ENCODE peak calls at places on chromosomes 2 and 18, in ten cellular contexts. G, J, O, U, L, H, D, R, X and S are unnamed samples.

GRCh38 chr2:224915126-224915525 is 127.1 kb downstream of the DOCK10 start:
- DNase-seq in U (no peak), X (no peak), D (no peak), J (no peak), R (no peak), O (no peak), G (no peak), L (no peak), H (no peak), S (no peak)

GRCh38 chr2:149225446-149225845 is 104.9 kb upstream of the LYPD6 start:
- DNase-seq in O (no peak), X (no peak), G (no peak), D (no peak), R (no peak), L (no peak), H (no peak), U (no peak), J (no peak), S (no peak)

GRCh38 chr2:217555075-217555876 is 447.5 kb downstream of the TNS1 start:
- DNase-seq in D (no peak), J (peak; percentile 73), G (no peak), O (no peak), R (peak; percentile 46), H (no peak), X (no peak), L (no peak), U (no peak), S (no peak)

GRCh38 chr2:224069172-224069571 is 30.1 kb upstream of the SERPINE2 start:
- DNase-seq in U (no peak), L (no peak), X (no peak), O (no peak), J (no peak), H (no peak), R (peak; percentile 56), D (no peak), G (no peak), S (no peak)

GRCh38 chr2:239965318-239965717 is 59.8 kb downstream of the NDUFA10 start:
- DNase-seq in H (no peak), U (no peak), O (no peak), J (peak; percentile 60), D (no peak), X (no peak), G (no peak), L (no peak), R (no peak), S (no peak)

GRCh38 chr18:49894827-49895226 is 81.5 kb upstream of the ACAA2 start:
- DNase-seq in D (peak; percentile 21), J (no peak), G (no peak), O (no peak), R (no peak), H (no peak), U (no peak), L (no peak), X (no peak), S (no peak)

GRCh38 chr2:129623783-129624182 is 355.7 kb upstream of the RAB6C start:
- DNase-seq in G (no peak), U (no peak), O (no peak), D (no peak), H (no peak), R (no peak), J (no peak), L (no peak), X (no peak), S (no peak)

GRCh38 chr2:33437297-33437696 is 39.2 kb upstream of the RASGRP3 start:
- DNase-seq in G (no peak), U (no peak), O (no peak), R (no peak), X (no peak), J (no peak), H (peak; percentile 27), D (no peak), L (no peak), S (no peak)

GRCh38 chr2:222228046-222228445 is 70.8 kb downstream of the PAX3 start:
- DNase-seq in R (no peak), H (no peak), X (no peak), G (no peak), L (no peak), O (no peak), U (no peak), D (no peak), J (no peak), S (no peak)

GRCh38 chr2:95315801-95316411 is 18.8 kb downstream of the KCNIP3 start:
- DNase-seq in H (peak; percentile 74), L (no peak), O (no peak), J (no peak), R (no peak), D (no peak), U (no peak), G (no peak), X (no peak), S (no peak)

GRCh38 chr2:105924932-105925331 is 180.2 kb downstream of the NCK2 start:
- DNase-seq in H (no peak), L (no peak), R (no peak), O (no peak), G (no peak), U (no peak), X (no peak), J (no peak), D (no peak), S (no peak)

GRCh38 chr2:65103013-65103720 is 26.7 kb downstream of the RAB1A start:
- DNase-seq in H (no peak), R (peak; percentile 77), G (no peak), O (no peak), D (peak; percentile 93), L (no peak), X (no peak), J (no peak), U (no peak), S (no peak)

GRCh38 chr2:166375205-166375735 is 474 bp downstream of the SCN9A start:
- DNase-seq in J (no peak), D (no peak), O (no peak), G (no peak), L (peak; percentile 46), R (peak; percentile 27), U (no peak), X (no peak), H (peak; percentile 0), S (peak; percentile 32)

DNA sequence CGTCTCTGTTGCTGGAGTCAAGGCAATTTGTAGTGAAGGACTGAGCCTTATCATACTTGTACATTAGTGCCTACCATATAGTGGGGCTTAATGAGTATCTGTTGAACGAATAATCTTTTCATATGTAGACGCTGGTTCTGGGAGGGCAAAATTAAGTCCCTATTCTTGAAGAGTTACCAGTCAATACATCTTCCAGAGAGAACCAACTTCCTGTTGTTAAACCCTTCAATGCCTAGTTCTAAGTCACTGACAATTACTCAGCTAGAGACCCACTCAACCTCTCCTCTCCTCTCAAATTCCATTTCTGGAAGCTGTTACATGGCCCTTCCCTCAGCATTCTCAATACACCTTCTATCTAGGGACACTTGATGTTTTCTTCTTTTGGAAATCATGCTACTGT is 1.1 kb upstream of the MOB4 start:
- DNase-seq in X (no peak), L (no peak), R (no peak), D (no peak), U (no peak), J (no peak), G (no peak), H (no peak), O (no peak), S (no peak)
- TF ChIP-seq POLR2A in X (no peak), L (no peak), R (no peak), D (no peak), U (no peak), J (no peak), G (no peak), H (no peak), O (no peak), S (no peak)

GRCh38 chr2:159774370-159774990 is 23.5 kb downstream of the CD302 start:
- DNase-seq in L (no peak), G (no peak), O (no peak), R (no peak), X (no peak), D (no peak), U (no peak), H (no peak), J (no peak), S (no peak)
- TF ChIP-seq POLR2A in L (no peak), G (no peak), O (no peak), R (no peak), X (no peak), D (no peak), U (no peak), H (no peak), J (no peak), S (no peak)

DNA sequence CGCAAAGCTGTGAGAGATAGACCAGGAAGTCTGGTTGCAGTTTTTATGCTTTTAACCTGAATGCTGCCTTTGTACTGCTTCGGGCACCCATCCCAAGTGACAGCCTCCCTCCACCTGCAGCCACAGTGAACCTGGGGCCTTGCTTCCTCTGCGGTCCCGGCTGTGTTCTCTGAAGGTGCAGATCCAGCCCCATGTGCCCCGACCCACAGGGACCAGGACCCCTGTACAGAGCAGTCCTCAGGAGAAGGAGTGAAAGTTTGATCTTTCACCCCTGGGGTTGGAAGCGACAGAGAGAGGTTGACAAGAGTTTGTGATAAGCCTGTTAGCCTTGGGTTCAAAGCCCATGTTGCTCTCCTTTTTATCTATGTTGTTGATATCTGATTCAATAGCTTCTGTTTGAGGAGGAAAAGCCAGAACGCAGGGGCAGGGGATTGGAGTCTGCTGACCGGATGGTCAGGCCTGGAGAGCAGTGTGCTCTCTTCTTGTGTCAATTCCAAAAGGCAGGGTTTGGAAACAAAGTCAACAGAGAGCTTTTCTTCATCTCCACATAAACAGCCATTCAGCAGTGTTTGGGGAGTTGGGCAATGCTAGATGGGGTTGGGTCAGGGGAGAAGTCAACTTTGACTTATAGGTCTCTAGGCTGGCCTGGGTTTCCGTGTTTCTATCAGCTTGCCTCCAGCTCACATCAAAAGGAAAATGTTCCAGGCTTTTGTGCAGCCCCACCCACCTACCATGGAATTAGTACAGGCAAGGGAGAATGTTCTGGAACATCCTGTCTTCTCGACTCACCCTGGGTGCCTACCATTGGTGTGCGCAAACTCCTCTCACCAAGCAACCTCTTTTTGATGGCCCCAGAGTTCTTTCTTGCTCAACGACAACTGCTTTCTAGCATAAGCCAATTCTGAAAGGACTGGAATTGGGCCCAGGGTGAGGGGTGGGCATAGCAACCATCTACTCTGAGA is 214.9 kb downstream of the ALPK2 start:
- DNase-seq in H (no peak), U (no peak), L (peak; percentile 94), X (no peak), O (no peak), R (no peak), J (no peak), G (no peak), D (no peak), S (no peak)
- TF ChIP-seq POLR2A in H (no peak), U (no peak), L (peak; percentile 49), X (no peak), O (no peak), R (no peak), J (no peak), G (no peak), D (no peak), S (no peak)

DNA sequence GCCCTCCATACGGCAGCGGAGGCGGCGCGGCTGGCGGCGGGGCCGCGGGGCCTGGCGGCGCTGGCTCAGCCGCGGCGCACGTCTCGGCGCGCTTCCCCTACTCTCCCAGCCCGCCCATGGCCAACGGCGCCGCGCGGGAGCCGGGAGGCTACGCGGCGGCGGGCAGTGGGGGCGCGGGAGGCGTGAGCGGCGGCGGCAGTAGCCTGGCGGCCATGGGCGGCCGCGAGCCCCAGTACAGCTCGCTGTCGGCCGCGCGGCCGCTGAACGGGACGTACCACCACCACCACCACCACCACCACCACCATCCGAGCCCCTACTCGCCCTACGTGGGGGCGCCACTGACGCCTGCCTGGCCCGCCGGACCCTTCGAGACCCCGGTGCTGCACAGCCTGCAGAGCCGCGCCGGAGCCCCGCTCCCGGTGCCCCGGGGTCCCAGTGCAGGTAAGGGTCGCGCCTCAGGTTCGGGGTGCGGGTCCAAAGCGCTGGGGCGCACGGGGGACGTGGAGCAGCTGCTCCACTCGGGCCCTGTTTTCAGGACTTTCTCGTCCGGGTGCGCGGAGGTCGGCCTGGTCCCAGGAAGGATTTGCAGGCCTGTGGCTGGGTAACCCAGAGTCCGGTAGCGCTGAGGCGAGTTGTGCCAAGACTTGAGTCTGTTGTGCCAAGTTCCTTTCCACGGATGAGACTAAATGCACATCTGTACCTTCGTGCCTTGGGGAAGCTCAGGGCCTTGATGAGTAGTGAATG is 2.6 kb downstream of the GATA6 start:
- DNase-seq in D (no peak), L (no peak), J (no peak), R (no peak), U (no peak), G (no peak), H (no peak), O (no peak), X (no peak), S (peak; percentile 32)
- TF ChIP-seq POLR2A in D (no peak), L (no peak), J (no peak), R (no peak), U (no peak), G (no peak), H (no peak), O (no peak), X (no peak), S (no peak)